ENCODE peak calls at places on chromosomes 3 and 15, in six cellular contexts. R is sigmoid colon, J is heart right ventricle, I is lower leg skin, C is GM06990, T is choroid plexus epithelial cell. W is an unnamed sample.

GRCh38 chr15:48582472-48583235 is 62.9 kb downstream of the FBN1 start:
- DNase-seq in I (peak; percentile 65), R (no peak), C (no peak), T (peak; percentile 95), J (no peak), W (no peak)

GRCh38 chr15:79872358-79873017 is 24.3 kb downstream of the MTHFS start:
- DNase-seq in J (no peak), I (no peak), C (no peak), T (peak; percentile 86), R (no peak), W (no peak)

GRCh38 chr3:174581551-174581950 is 277.6 kb upstream of the NAALADL2 start:
- DNase-seq in C (no peak), T (peak; percentile 1), R (no peak), I (no peak), J (no peak), W (no peak)

GRCh38 chr3:186790261-186790981 is 7.0 kb downstream of the EIF4A2 start:
- DNase-seq in R (no peak), I (no peak), C (peak; percentile 28), J (no peak), T (peak; percentile 49), W (no peak)

GRCh38 chr15:94467034-94467433 is 235.7 kb downstream of the MCTP2 start:
- DNase-seq in I (no peak), C (no peak), J (no peak), T (no peak), R (no peak), W (no peak)

GRCh38 chr3:191382661-191383060 is 52.3 kb upstream of the UTS2B start:
- DNase-seq in R (no peak), J (no peak), I (no peak), T (no peak), C (no peak), W (no peak)

GRCh38 chr15:100332721-100333120 is 9.1 kb downstream of the ADAMTS17 start:
- DNase-seq in T (no peak), R (no peak), J (no peak), I (peak; percentile 54), C (no peak), W (no peak)

GRCh38 chr15:71104636-71105035 is 10.6 kb upstream of the THSD4 start:
- DNase-seq in J (no peak), I (no peak), C (no peak), T (no peak), R (peak; percentile 10), W (no peak)

GRCh38 chr3:64730651-64731050 is 42.9 kb upstream of the ADAMTS9 start:
- DNase-seq in T (no peak), J (no peak), I (no peak), C (no peak), R (no peak), W (no peak)

GRCh38 chr3:51929420-51930003 is 12.2 kb downstream of the RRP9 start:
- DNase-seq in T (peak; percentile 14), C (no peak), R (no peak), I (peak; percentile 32), J (no peak), W (no peak)

GRCh38 chr15:67918205-67918861 is 78.5 kb upstream of the RNU6-1 start:
- DNase-seq in C (no peak), J (no peak), I (no peak), T (no peak), R (no peak), W (no peak)

GRCh38 chr15:58921267-58921666 is 12.2 kb downstream of the SLTM start:
- DNase-seq in C (no peak), I (no peak), J (no peak), T (no peak), R (no peak), W (no peak)

GRCh38 chr3:26712211-26713026 is 89.8 kb downstream of the LRRC3B start:
- DNase-seq in T (peak; percentile 33), C (no peak), J (no peak), I (no peak), R (no peak), W (peak; percentile 3)

GRCh38 chr3:45987368-45988099 is 8.1 kb downstream of the FYCO1 start:
- DNase-seq in T (peak; percentile 47), C (no peak), I (peak; percentile 86), J (peak; percentile 23), R (peak; percentile 84), W (no peak)

GRCh38 chr15:23067416-23067815 is 28.0 kb upstream of the TUBGCP5 start:
- DNase-seq in I (peak; percentile 61), R (no peak), C (no peak), J (no peak), T (no peak), W (no peak)

GRCh38 chr3:194086251-194087075 is 49.5 kb upstream of the HES1 start:
- DNase-seq in I (peak; percentile 61), C (no peak), R (no peak), J (no peak), T (peak; percentile 58), W (no peak)

GRCh38 chr3:151082880-151083838 is 2.3 kb upstream of the MED12L start:
- DNase-seq in C (no peak), T (no peak), R (no peak), I (no peak), J (no peak), W (no peak)

GRCh38 chr3:99232696-99233095 is 331.2 kb upstream of the DCBLD2 start:
- DNase-seq in R (no peak), C (no peak), J (no peak), T (no peak), I (no peak), W (no peak)

GRCh38 chr3:64902117-64902516 is 214.3 kb upstream of the ADAMTS9 start:
- DNase-seq in I (no peak), T (no peak), C (no peak), J (peak; percentile 17), R (no peak), W (no peak)

GRCh38 chr15:38750816-38751215 is 186.2 kb upstream of the RASGRP1 start:
- DNase-seq in J (no peak), C (no peak), I (no peak), R (no peak), T (no peak), W (no peak)

GRCh38 chr3:191070201-191070600 is 128.8 kb upstream of the OSTN start:
- DNase-seq in R (no peak), I (no peak), T (peak; percentile 87), J (no peak), C (no peak), W (no peak)

GRCh38 chr3:155548194-155548593 is 196.7 kb downstream of the PLCH1 start:
- DNase-seq in C (no peak), J (no peak), R (no peak), I (no peak), T (peak; percentile 1), W (no peak)

GRCh38 chr15:96337991-96338771 is 7.7 kb downstream of the NR2F2 start:
- DNase-seq in T (peak; percentile 26), I (no peak), R (no peak), J (no peak), C (no peak), W (no peak)

GRCh38 chr3:8529197-8529637 is 27.6 kb downstream of the LMCD1 start:
- DNase-seq in J (no peak), T (peak; percentile 56), C (no peak), R (no peak), I (no peak), W (no peak)

GRCh38 chr3:29642393-29643033 is 361.6 kb downstream of the RBMS3 start:
- DNase-seq in R (no peak), C (no peak), T (peak; percentile 77), J (no peak), I (no peak), W (no peak)

GRCh38 chr15:68278345-68279217 is 1.0 kb downstream of the FEM1B start:
- DNase-seq in I (peak; percentile 90), T (peak; percentile 47), R (no peak), J (no peak), C (no peak), W (no peak)

GRCh38 chr3:119643528-119643927 is 16.9 kb downstream of the POPDC2 start:
- DNase-seq in R (no peak), C (no peak), T (peak; percentile 61), J (no peak), I (no peak), W (no peak)

DNA sequence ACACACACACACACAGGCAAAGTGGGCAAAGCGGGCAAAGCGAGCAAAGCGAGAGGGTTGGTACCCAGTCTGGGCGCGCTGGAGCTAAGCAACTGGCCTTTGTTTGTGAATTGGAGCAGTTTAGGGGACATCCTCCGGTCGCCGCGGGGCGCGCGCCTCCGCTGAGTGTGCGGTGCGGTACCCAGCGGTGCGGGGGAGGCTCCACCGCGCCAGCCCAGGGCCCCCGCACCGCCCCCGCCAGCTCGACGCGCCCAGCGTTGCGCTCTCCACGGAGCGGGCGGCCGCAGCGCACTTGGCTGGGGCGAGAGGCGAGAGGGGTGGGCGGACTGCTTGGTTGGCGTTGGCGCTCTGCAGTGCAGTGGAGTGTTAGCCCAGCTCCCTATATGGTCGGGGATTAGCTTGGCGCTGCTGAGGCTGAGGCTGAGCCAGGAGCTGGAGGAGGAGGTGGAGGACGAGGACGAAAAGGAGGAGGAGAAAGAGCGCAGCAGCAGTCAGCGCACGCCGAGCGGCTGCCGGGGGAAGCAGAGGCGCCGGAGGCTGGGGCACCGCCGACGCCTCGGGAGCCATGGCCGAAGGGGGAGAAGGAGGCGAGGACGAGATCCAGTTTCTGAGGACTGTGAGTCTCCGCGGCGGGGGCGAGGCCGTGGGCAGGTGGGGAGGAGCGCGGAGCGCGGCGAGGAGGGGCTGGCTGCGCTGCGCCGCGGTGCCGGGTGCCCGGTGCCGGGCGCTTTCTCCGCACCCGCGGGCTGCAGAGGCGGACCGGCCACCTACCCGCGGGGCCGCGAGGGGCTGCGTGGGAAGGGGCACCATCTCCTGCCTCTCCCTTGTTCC is at the start of gene RYR3:
- DNase-seq in R (peak; percentile 81), I (no peak), J (peak; percentile 10), T (peak; percentile 32), C (peak; percentile 15), W (no peak)
- H3K4me3 ChIP-seq in R (peak within 1 kb of the TSS; percentile 49), I (peak within 1 kb of the TSS; percentile 5), J (peak within 1 kb of the TSS; percentile 50), T (no peak within 1 kb of the TSS), C (no peak within 1 kb of the TSS), W (no peak within 1 kb of the TSS)

GRCh38 chr3:43876648-43877047 is 185.9 kb downstream of the ABHD5 start:
- DNase-seq in T (no peak), R (no peak), J (no peak), C (no peak), I (no peak), W (no peak)
- TF ChIP-seq CTCF in T (no peak), R (no peak), J (no peak), C (no peak), I (no peak), W (no peak)

GRCh38 chr3:167066977-167067843 is 312.9 kb downstream of the ZBBX start:
- DNase-seq in C (no peak), T (no peak), R (no peak), I (no peak), J (no peak), W (no peak)

GRCh38 chr3:167067844-167068161 is 312.3 kb downstream of the ZBBX start:
- DNase-seq in R (no peak), C (no peak), T (no peak), J (no peak), I (no peak), W (no peak)
- H3K4me3 ChIP-seq in R (no peak overlapping the region), C (no peak overlapping the region), T (no peak overlapping the region), J (no peak overlapping the region), I (no peak overlapping the region), W (no peak overlapping the region)

GRCh38 chr3:134312072-134312872 is 61.6 kb upstream of the RYK start:
- DNase-seq in T (peak; percentile 52), J (no peak), I (peak; percentile 91), R (no peak), C (peak; percentile 29), W (no peak)
- TF ChIP-seq CTCF in T (peak; percentile 22), J (no peak), I (no peak), R (no peak), C (no peak), W (peak; percentile 11)

W was measured in GM12864.